ENCODE peak calls at places on chromosomes 13 and 19, in four cellular contexts. One of them, this sample, is unnamed.

GRCh38 chr19:13838071-13838942 is 38.6 kb upstream of the NANOS3 start:
- DNase-seq in fibroblast of villous mesenchyme: no peak
- DNase-seq in GM10248: no peak
- DNase-seq in HAP-1: no peak
- DNase-seq in this sample: no peak

GRCh38 chr19:3818479-3818878 is 32.3 kb upstream of the MATK start:
- DNase-seq in GM10248: no peak
- DNase-seq in HAP-1: no peak
- DNase-seq in fibroblast of villous mesenchyme: no peak
- DNase-seq in this sample: no peak

GRCh38 chr19:1811472-1811894 is 593 bp downstream of the ATP8B3 start:
- DNase-seq in fibroblast of villous mesenchyme: peak
- DNase-seq in GM10248: no peak
- DNase-seq in HAP-1: peak
- DNase-seq in this sample: no peak

GRCh38 chr19:991932-992669 is 8.0 kb downstream of the WDR18 start:
- DNase-seq in HAP-1: no peak
- DNase-seq in fibroblast of villous mesenchyme: no peak
- DNase-seq in GM10248: no peak
- DNase-seq in this sample: no peak

GRCh38 chr19:708154-709141 is at the start of gene PALM:
- DNase-seq in GM10248: no peak
- DNase-seq in fibroblast of villous mesenchyme: no peak
- DNase-seq in HAP-1: peak
- DNase-seq in this sample: peak

GRCh38 chr13:75426421-75426820 is 55.5 kb downstream of the TBC1D4 start:
- DNase-seq in HAP-1: no peak
- DNase-seq in GM10248: no peak
- DNase-seq in fibroblast of villous mesenchyme: no peak
- DNase-seq in this sample: no peak

GRCh38 chr19:13262450-13262849 is 112.2 kb downstream of the IER2 start:
- DNase-seq in HAP-1: no peak
- DNase-seq in fibroblast of villous mesenchyme: peak
- DNase-seq in GM10248: peak
- DNase-seq in this sample: peak

GRCh38 chr19:40740747-40741146 is 9.5 kb downstream of the ACTMAP start:
- DNase-seq in HAP-1: no peak
- DNase-seq in fibroblast of villous mesenchyme: peak
- DNase-seq in GM10248: no peak
- DNase-seq in this sample: no peak

This sample was measured in D341Med.